ENCODE peak calls at places on chromosome 16, in five cellular contexts. One of them, this sample, is unnamed.

GRCh38 chr16:49292413-49292812 is 10.8 kb upstream of the CBLN1 start:
- DNase-seq in DND-41: no peak
- DNase-seq in fibroblast of lung: no peak
- DNase-seq in endodermal cell: no peak
- DNase-seq in CD8-positive, alpha-beta T cell: no peak
- DNase-seq in this sample: no peak

GRCh38 chr16:10037771-10038170 is 144.5 kb downstream of the GRIN2A start:
- DNase-seq in DND-41: no peak
- DNase-seq in fibroblast of lung: peak; percentile 64
- DNase-seq in endodermal cell: no peak
- DNase-seq in CD8-positive, alpha-beta T cell: no peak
- DNase-seq in this sample: peak; percentile 2

GRCh38 chr16:24670623-24671454 is 58.6 kb upstream of the TNRC6A start:
- DNase-seq in DND-41: no peak
- DNase-seq in fibroblast of lung: peak; percentile 89
- DNase-seq in endodermal cell: peak; percentile 73
- DNase-seq in CD8-positive, alpha-beta T cell: no peak
- DNase-seq in this sample: peak; percentile 79

GRCh38 chr16:28264656-28265055 is 27.7 kb upstream of the SBK1 start:
- DNase-seq in DND-41: no peak
- DNase-seq in fibroblast of lung: peak; percentile 4
- DNase-seq in endodermal cell: no peak
- DNase-seq in CD8-positive, alpha-beta T cell: no peak
- DNase-seq in this sample: no peak

GRCh38 chr16:2422123-2422867 is 7.0 kb upstream of the CCNF start:
- DNase-seq in DND-41: peak; percentile 52
- DNase-seq in fibroblast of lung: no peak
- DNase-seq in endodermal cell: no peak
- DNase-seq in CD8-positive, alpha-beta T cell: no peak
- DNase-seq in this sample: no peak

GRCh38 chr16:28010671-28011070 is 52.8 kb downstream of the GSG1L start:
- DNase-seq in DND-41: no peak
- DNase-seq in fibroblast of lung: no peak
- DNase-seq in endodermal cell: no peak
- DNase-seq in CD8-positive, alpha-beta T cell: no peak
- DNase-seq in this sample: no peak

GRCh38 chr16:22375117-22375962 is 921 bp upstream of the CDR2 start:
- DNase-seq in DND-41: no peak
- DNase-seq in fibroblast of lung: no peak
- DNase-seq in endodermal cell: no peak
- DNase-seq in CD8-positive, alpha-beta T cell: no peak
- DNase-seq in this sample: no peak

GRCh38 chr16:53258809-53259208 is 175.5 kb upstream of the RBL2 start:
- DNase-seq in DND-41: no peak
- DNase-seq in fibroblast of lung: no peak
- DNase-seq in endodermal cell: no peak
- DNase-seq in CD8-positive, alpha-beta T cell: no peak
- DNase-seq in this sample: no peak

GRCh38 chr16:50235581-50235980 is 30.8 kb upstream of the ADCY7 start:
- DNase-seq in DND-41: no peak
- DNase-seq in fibroblast of lung: peak; percentile 56
- DNase-seq in endodermal cell: no peak
- DNase-seq in CD8-positive, alpha-beta T cell: no peak
- DNase-seq in this sample: no peak

GRCh38 chr16:71255721-71256120 is 25.2 kb upstream of the HYDIN start:
- DNase-seq in DND-41: no peak
- DNase-seq in fibroblast of lung: no peak
- DNase-seq in endodermal cell: no peak
- DNase-seq in CD8-positive, alpha-beta T cell: no peak
- DNase-seq in this sample: peak; percentile 82

GRCh38 chr16:15879255-15879804 is 9.1 kb downstream of the CEP20 start:
- DNase-seq in DND-41: no peak
- DNase-seq in fibroblast of lung: peak; percentile 91
- DNase-seq in endodermal cell: no peak
- DNase-seq in CD8-positive, alpha-beta T cell: no peak
- DNase-seq in this sample: no peak

GRCh38 chr16:27223226-27223610 is 19.9 kb downstream of the KDM8 start:
- DNase-seq in DND-41: no peak
- DNase-seq in fibroblast of lung: no peak
- DNase-seq in endodermal cell: no peak
- DNase-seq in CD8-positive, alpha-beta T cell: no peak
- DNase-seq in this sample: no peak

GRCh38 chr16:82767808-82768207 is 141.0 kb downstream of the CDH13 start:
- DNase-seq in DND-41: no peak
- DNase-seq in fibroblast of lung: no peak
- DNase-seq in endodermal cell: no peak
- DNase-seq in CD8-positive, alpha-beta T cell: no peak
- DNase-seq in this sample: no peak

GRCh38 chr16:2194852-2195315 is 1.5 kb downstream of the CASKIN1 start:
- DNase-seq in DND-41: peak; percentile 46
- DNase-seq in fibroblast of lung: peak; percentile 34
- DNase-seq in endodermal cell: peak; percentile 90
- DNase-seq in CD8-positive, alpha-beta T cell: peak; percentile 27
- DNase-seq in this sample: peak; percentile 48

GRCh38 chr16:86975445-86975844 is 341.7 kb downstream of the C16orf95 start:
- DNase-seq in DND-41: no peak
- DNase-seq in fibroblast of lung: peak; percentile 98
- DNase-seq in endodermal cell: peak; percentile 90
- DNase-seq in CD8-positive, alpha-beta T cell: no peak
- DNase-seq in this sample: peak; percentile 58

GRCh38 chr16:57091200-57091989 is 988 bp upstream of the CPNE2 start:
- DNase-seq in DND-41: no peak
- DNase-seq in fibroblast of lung: peak; percentile 57
- DNase-seq in endodermal cell: peak; percentile 87
- DNase-seq in CD8-positive, alpha-beta T cell: no peak
- DNase-seq in this sample: peak; percentile 90

GRCh38 chr16:82699262-82699661 is 72.5 kb downstream of the CDH13 start:
- DNase-seq in DND-41: no peak
- DNase-seq in fibroblast of lung: no peak
- DNase-seq in endodermal cell: no peak
- DNase-seq in CD8-positive, alpha-beta T cell: no peak
- DNase-seq in this sample: no peak

GRCh38 chr16:70304892-70305448 is 6.0 kb downstream of the DDX19B start:
- DNase-seq in DND-41: no peak
- DNase-seq in fibroblast of lung: peak; percentile 11
- DNase-seq in endodermal cell: peak; percentile 60
- DNase-seq in CD8-positive, alpha-beta T cell: no peak
- DNase-seq in this sample: no peak

GRCh38 chr16:84093879-84094270 is 22.9 kb downstream of the MBTPS1 start:
- DNase-seq in DND-41: no peak
- DNase-seq in fibroblast of lung: no peak
- DNase-seq in endodermal cell: no peak
- DNase-seq in CD8-positive, alpha-beta T cell: no peak
- DNase-seq in this sample: no peak

GRCh38 chr16:89476379-89476778 is 14.0 kb downstream of the ANKRD11 start:
- DNase-seq in DND-41: no peak
- DNase-seq in fibroblast of lung: no peak
- DNase-seq in endodermal cell: no peak
- DNase-seq in CD8-positive, alpha-beta T cell: no peak
- DNase-seq in this sample: no peak

GRCh38 chr16:89475144-89475543 is 15.2 kb downstream of the ANKRD11 start:
- DNase-seq in DND-41: no peak
- DNase-seq in fibroblast of lung: peak; percentile 15
- DNase-seq in endodermal cell: no peak
- DNase-seq in CD8-positive, alpha-beta T cell: no peak
- DNase-seq in this sample: no peak

GRCh38 chr16:89478576-89479221 is 11.7 kb downstream of the ANKRD11 start:
- DNase-seq in DND-41: no peak
- DNase-seq in fibroblast of lung: peak; percentile 87
- DNase-seq in endodermal cell: peak; percentile 56
- DNase-seq in CD8-positive, alpha-beta T cell: no peak
- DNase-seq in this sample: peak; percentile 51

GRCh38 chr16:89473791-89474414 is 16.5 kb downstream of the ANKRD11 start:
- DNase-seq in DND-41: peak; percentile 48
- DNase-seq in fibroblast of lung: peak; percentile 77
- DNase-seq in endodermal cell: peak; percentile 72
- DNase-seq in CD8-positive, alpha-beta T cell: no peak
- DNase-seq in this sample: no peak

GRCh38 chr16:89476811-89477261 is 13.5 kb downstream of the ANKRD11 start:
- DNase-seq in DND-41: no peak
- DNase-seq in fibroblast of lung: no peak
- DNase-seq in endodermal cell: no peak
- DNase-seq in CD8-positive, alpha-beta T cell: no peak
- DNase-seq in this sample: no peak
- H3K4me3 ChIP-seq in DND-41: no peak overlapping the region
- H3K4me3 ChIP-seq in fibroblast of lung: no peak overlapping the region
- H3K4me3 ChIP-seq in endodermal cell: no peak overlapping the region
- H3K4me3 ChIP-seq in CD8-positive, alpha-beta T cell: no peak overlapping the region
- H3K4me3 ChIP-seq in this sample: no peak overlapping the region

GRCh38 chr16:67726106-67727034 is 7.3 kb upstream of the GFOD2 start:
- DNase-seq in DND-41: no peak
- DNase-seq in fibroblast of lung: no peak
- DNase-seq in endodermal cell: no peak
- DNase-seq in CD8-positive, alpha-beta T cell: no peak
- DNase-seq in this sample: no peak
- H3K27ac ChIP-seq in DND-41: no peak overlapping the region
- H3K27ac ChIP-seq in fibroblast of lung: no peak overlapping the region
- H3K27ac ChIP-seq in endodermal cell: no peak overlapping the region
- H3K27ac ChIP-seq in CD8-positive, alpha-beta T cell: no peak overlapping the region
- H3K27ac ChIP-seq in this sample: no peak overlapping the region

DNA sequence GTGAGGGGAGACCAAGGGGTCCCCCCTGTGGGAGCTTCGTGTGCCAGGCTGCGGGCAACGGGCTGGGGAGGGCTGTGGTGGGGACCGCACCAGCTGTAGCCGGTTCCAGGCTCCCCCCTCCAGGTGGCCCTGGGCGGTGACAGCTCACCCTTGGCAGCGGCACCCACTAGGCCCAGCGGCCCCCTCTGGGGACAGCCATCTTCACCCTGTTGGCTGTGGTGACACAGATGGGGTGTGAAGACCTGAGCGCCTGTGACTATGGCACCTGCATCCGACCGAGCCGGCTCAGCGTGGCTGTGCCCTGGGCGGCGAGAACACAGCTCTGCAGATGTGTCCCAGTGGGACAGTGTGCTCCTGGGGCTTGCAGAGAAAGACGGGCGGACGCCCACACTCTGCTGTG is 1.1 kb upstream of the C1QTNF8 start:
- DNase-seq in DND-41: peak; percentile 24
- DNase-seq in fibroblast of lung: no peak
- DNase-seq in endodermal cell: no peak
- DNase-seq in CD8-positive, alpha-beta T cell: no peak
- DNase-seq in this sample: no peak
- H3K4me3 ChIP-seq in DND-41: no peak overlapping the region
- H3K4me3 ChIP-seq in fibroblast of lung: no peak overlapping the region
- H3K4me3 ChIP-seq in endodermal cell: no peak overlapping the region
- H3K4me3 ChIP-seq in CD8-positive, alpha-beta T cell: no peak overlapping the region
- H3K4me3 ChIP-seq in this sample: no peak overlapping the region

GRCh38 chr16:12172343-12172742 is 195.8 kb downstream of the SNX29 start:
- DNase-seq in DND-41: no peak
- DNase-seq in fibroblast of lung: no peak
- DNase-seq in endodermal cell: no peak
- DNase-seq in CD8-positive, alpha-beta T cell: no peak
- DNase-seq in this sample: no peak
- H3K27ac ChIP-seq in DND-41: no peak overlapping the region
- H3K27ac ChIP-seq in fibroblast of lung: no peak overlapping the region
- H3K27ac ChIP-seq in endodermal cell: no peak overlapping the region
- H3K27ac ChIP-seq in CD8-positive, alpha-beta T cell: no peak overlapping the region
- H3K27ac ChIP-seq in this sample: no peak overlapping the region

GRCh38 chr16:67481561-67482259 is 753 bp upstream of the ATP6V0D1 start:
- DNase-seq in DND-41: peak; percentile 68
- DNase-seq in fibroblast of lung: peak; percentile 57
- DNase-seq in endodermal cell: no peak
- DNase-seq in CD8-positive, alpha-beta T cell: peak; percentile 24
- DNase-seq in this sample: peak; percentile 37
- H3K4me3 ChIP-seq in DND-41: peak overlapping the region; percentile 81
- H3K4me3 ChIP-seq in fibroblast of lung: peak overlapping the region; percentile 80
- H3K4me3 ChIP-seq in endodermal cell: peak overlapping the region; percentile 94
- H3K4me3 ChIP-seq in CD8-positive, alpha-beta T cell: peak overlapping the region; percentile 91
- H3K4me3 ChIP-seq in this sample: peak overlapping the region; percentile 82

GRCh38 chr16:85781156-85781555 is 18.2 kb downstream of the EMC8 start:
- DNase-seq in DND-41: no peak
- DNase-seq in fibroblast of lung: no peak
- DNase-seq in endodermal cell: no peak
- DNase-seq in CD8-positive, alpha-beta T cell: no peak
- DNase-seq in this sample: no peak

GRCh38 chr16:85783441-85783840 is 15.9 kb downstream of the EMC8 start:
- DNase-seq in DND-41: no peak
- DNase-seq in fibroblast of lung: no peak
- DNase-seq in endodermal cell: no peak
- DNase-seq in CD8-positive, alpha-beta T cell: no peak
- DNase-seq in this sample: no peak

GRCh38 chr16:85780281-85780680 is 19.1 kb downstream of the EMC8 start:
- DNase-seq in DND-41: no peak
- DNase-seq in fibroblast of lung: no peak
- DNase-seq in endodermal cell: no peak
- DNase-seq in CD8-positive, alpha-beta T cell: no peak
- DNase-seq in this sample: no peak

GRCh38 chr16:85781685-85782370 is 17.5 kb downstream of the EMC8 start:
- DNase-seq in DND-41: no peak
- DNase-seq in fibroblast of lung: peak; percentile 81
- DNase-seq in endodermal cell: no peak
- DNase-seq in CD8-positive, alpha-beta T cell: no peak
- DNase-seq in this sample: no peak

GRCh38 chr16:85782476-85782875 is 16.9 kb downstream of the EMC8 start:
- DNase-seq in DND-41: no peak
- DNase-seq in fibroblast of lung: peak; percentile 40
- DNase-seq in endodermal cell: no peak
- DNase-seq in CD8-positive, alpha-beta T cell: no peak
- DNase-seq in this sample: no peak
- H3K27ac ChIP-seq in DND-41: no peak overlapping the region
- H3K27ac ChIP-seq in fibroblast of lung: peak overlapping the region; percentile 58
- H3K27ac ChIP-seq in endodermal cell: no peak overlapping the region
- H3K27ac ChIP-seq in CD8-positive, alpha-beta T cell: no peak overlapping the region
- H3K27ac ChIP-seq in this sample: no peak overlapping the region

DNA sequence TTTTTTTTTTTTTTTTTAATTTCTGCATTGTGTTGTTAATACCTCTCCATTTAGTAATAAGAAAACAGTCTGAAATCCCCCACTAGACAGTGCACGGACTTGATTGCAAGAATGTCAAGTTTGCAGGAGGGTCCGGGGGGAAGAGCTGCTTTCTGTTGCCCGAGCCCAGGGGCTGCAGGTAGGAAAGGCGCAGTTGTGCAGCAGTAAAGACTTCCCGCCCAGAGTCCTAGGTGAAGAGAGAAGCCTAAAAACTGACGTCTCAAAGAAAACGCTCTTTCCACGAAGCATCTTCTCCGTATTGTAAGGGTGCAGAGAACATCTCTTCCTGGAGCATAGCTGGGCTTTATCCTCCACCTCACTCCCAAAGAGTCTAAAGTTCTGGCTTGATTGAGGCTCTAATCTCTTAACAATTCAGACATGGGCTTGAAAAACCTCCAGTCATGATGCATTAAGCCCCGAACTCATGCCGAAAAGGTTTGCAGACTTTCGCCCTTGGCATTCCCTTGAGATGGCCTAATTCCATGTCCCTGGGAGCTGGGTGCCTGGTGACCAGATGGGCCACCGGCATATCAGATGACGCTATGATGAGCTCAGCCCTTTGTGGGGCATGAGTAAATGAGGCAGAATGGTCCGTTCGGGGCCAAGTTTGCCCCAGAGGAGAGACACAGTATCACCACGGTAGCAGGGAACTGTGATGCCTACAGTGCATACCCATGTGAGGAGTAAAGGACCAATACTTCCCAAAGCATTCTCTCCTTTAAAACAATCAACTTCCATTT is 436.2 kb upstream of the ZFHX3 start:
- DNase-seq in DND-41: no peak
- DNase-seq in fibroblast of lung: no peak
- DNase-seq in endodermal cell: no peak
- DNase-seq in CD8-positive, alpha-beta T cell: no peak
- DNase-seq in this sample: no peak
- H3K4me3 ChIP-seq in DND-41: no peak overlapping the region
- H3K4me3 ChIP-seq in fibroblast of lung: no peak overlapping the region
- H3K4me3 ChIP-seq in endodermal cell: no peak overlapping the region
- H3K4me3 ChIP-seq in CD8-positive, alpha-beta T cell: no peak overlapping the region
- H3K4me3 ChIP-seq in this sample: no peak overlapping the region